ENCODE peak calls at places on chromosomes 16 and 17, in ten cellular contexts. M is esophagus muscularis mucosa; E is Karpas-422; X is PC-3; P is tibial nerve; G is OCI-LY7; C is mesendoderm; O is naive thymus-derived CD4-positive, alpha-beta T cell; Z is CD8-positive, alpha-beta T cell; T is ascending aorta. F is an unnamed sample.

GRCh38 chr16:58462997-58463891 is 36.7 kb upstream of the NDRG4 start:
- DNase-seq in M (no peak), E (peak), X (no peak), P (no peak), G (no peak), C (no peak), O (no peak), Z (no peak), T (no peak), F (peak)

GRCh38 chr16:89686520-89687091 is at the start of gene CDK10:
- DNase-seq in M (peak), E (peak), X (peak), P (peak), G (peak), C (peak), O (peak), Z (peak), T (peak), F (peak)

GRCh38 chr17:77863814-77864161 is 94.7 kb upstream of the TNRC6C start:
- DNase-seq in M (no peak), E (no peak), X (no peak), P (no peak), G (no peak), C (no peak), O (no peak), Z (no peak), T (no peak), F (no peak)

GRCh38 chr16:64892843-64893242 is 229.0 kb downstream of the CDH11 start:
- DNase-seq in M (no peak), E (no peak), X (peak), P (no peak), G (no peak), C (no peak), O (no peak), Z (no peak), T (no peak), F (no peak)

GRCh38 chr17:2971851-2972250 is 91.6 kb downstream of the OR1D5 start:
- DNase-seq in M (no peak), E (no peak), X (no peak), P (no peak), G (no peak), C (no peak), O (no peak), Z (no peak), T (no peak), F (no peak)

GRCh38 chr16:9119795-9120194 is 28.4 kb downstream of the HAPSTR1 start:
- DNase-seq in M (no peak), E (no peak), X (no peak), P (no peak), G (no peak), C (no peak), O (no peak), Z (no peak), T (peak), F (no peak)

GRCh38 chr16:70699696-70700095 is 13.8 kb upstream of the MTSS2 start:
- DNase-seq in M (no peak), E (no peak), X (no peak), P (no peak), G (no peak), C (no peak), O (no peak), Z (no peak), T (no peak), F (no peak)

GRCh38 chr16:70706948-70707465 is 21.2 kb upstream of the MTSS2 start:
- DNase-seq in M (no peak), E (no peak), X (peak), P (no peak), G (no peak), C (no peak), O (no peak), Z (no peak), T (no peak), F (peak)

GRCh38 chr17:67746704-67747571 is 29.2 kb downstream of the NOL11 start:
- DNase-seq in M (no peak), E (no peak), X (no peak), P (no peak), G (no peak), C (no peak), O (no peak), Z (no peak), T (no peak), F (peak)

GRCh38 chr17:28494445-28495188 is 11.5 kb upstream of the FOXN1 start:
- DNase-seq in M (peak), E (peak), X (peak), P (peak), G (peak), C (peak), O (peak), Z (peak), T (peak), F (peak)

GRCh38 chr16:51119576-51120288 is 31.3 kb downstream of the SALL1 start:
- DNase-seq in M (no peak), E (no peak), X (no peak), P (no peak), G (no peak), C (no peak), O (no peak), Z (no peak), T (no peak), F (no peak)

GRCh38 chr17:10198509-10199249 is at the start of gene GAS7:
- DNase-seq in M (peak), E (no peak), X (no peak), P (peak), G (no peak), C (peak), O (no peak), Z (peak), T (no peak), F (peak)

GRCh38 chr16:79969458-79969857 is 368.9 kb upstream of the MAF start:
- DNase-seq in M (no peak), E (no peak), X (no peak), P (no peak), G (no peak), C (no peak), O (no peak), Z (no peak), T (no peak), F (no peak)

GRCh38 chr16:54923055-54923473 is 7.6 kb upstream of the IRX5 start:
- DNase-seq in M (no peak), E (no peak), X (no peak), P (no peak), G (no peak), C (no peak), O (no peak), Z (no peak), T (no peak), F (peak)

GRCh38 chr17:45143767-45144198 is 4.5 kb upstream of the HEXIM1 start:
- DNase-seq in M (peak), E (no peak), X (no peak), P (peak), G (no peak), C (peak), O (peak), Z (peak), T (peak), F (peak)

GRCh38 chr16:86137359-86137758 is 238.4 kb downstream of the IRF8 start:
- DNase-seq in M (no peak), E (no peak), X (no peak), P (no peak), G (no peak), C (no peak), O (no peak), Z (no peak), T (no peak), F (no peak)

GRCh38 chr16:11141409-11142260 is 114.4 kb downstream of the SOCS1 start:
- DNase-seq in M (no peak), E (no peak), X (no peak), P (no peak), G (no peak), C (peak), O (no peak), Z (no peak), T (no peak), F (no peak)

GRCh38 chr16:27822529-27823437 is 240.7 kb downstream of the GSG1L start:
- DNase-seq in M (no peak), E (no peak), X (peak), P (no peak), G (no peak), C (no peak), O (no peak), Z (no peak), T (no peak), F (no peak)

GRCh38 chr17:3482851-3483250 is 7.1 kb downstream of the ASPA start:
- DNase-seq in M (no peak), E (no peak), X (no peak), P (no peak), G (no peak), C (no peak), O (no peak), Z (no peak), T (no peak), F (no peak)

GRCh38 chr17:37527249-37527851 is 37.7 kb downstream of the DUSP14 start:
- DNase-seq in M (no peak), E (peak), X (peak), P (no peak), G (peak), C (peak), O (peak), Z (no peak), T (no peak), F (peak)

GRCh38 chr17:34637548-34638525 is 58.5 kb downstream of the TMEM132E start:
- DNase-seq in M (no peak), E (peak), X (peak), P (peak), G (peak), C (peak), O (peak), Z (peak), T (peak), F (peak)

GRCh38 chr17:16259926-16260325 is 42.9 kb downstream of the PIGL start:
- DNase-seq in M (no peak), E (no peak), X (no peak), P (no peak), G (no peak), C (no peak), O (no peak), Z (no peak), T (peak), F (no peak)

GRCh38 chr17:41549596-41550039 is 21.5 kb upstream of the KRT19 start:
- DNase-seq in M (no peak), E (no peak), X (peak), P (no peak), G (no peak), C (no peak), O (no peak), Z (no peak), T (no peak), F (no peak)
- H3K27ac ChIP-seq in M (no peak), E (no peak), X (peak), P (peak), G (no peak), C (no peak), O (no peak), Z (no peak), T (no peak), F (no peak)

GRCh38 chr17:47253541-47254402 is at the start of gene ITGB3:
- DNase-seq in M (no peak), E (peak), X (peak), P (peak), G (peak), C (peak), O (peak), Z (peak), T (peak), F (peak)
- H3K27ac ChIP-seq in M (peak), E (peak), X (no peak), P (peak), G (no peak), C (peak), O (no peak), Z (no peak), T (peak), F (no peak)

GRCh38 chr17:8147805-8148404 is 4.3 kb downstream of the PER1 start:
- DNase-seq in M (no peak), E (no peak), X (no peak), P (no peak), G (no peak), C (no peak), O (no peak), Z (no peak), T (peak), F (no peak)
- H3K27ac ChIP-seq in M (peak), E (no peak), X (no peak), P (peak), G (no peak), C (no peak), O (no peak), Z (no peak), T (peak), F (no peak)

DNA sequence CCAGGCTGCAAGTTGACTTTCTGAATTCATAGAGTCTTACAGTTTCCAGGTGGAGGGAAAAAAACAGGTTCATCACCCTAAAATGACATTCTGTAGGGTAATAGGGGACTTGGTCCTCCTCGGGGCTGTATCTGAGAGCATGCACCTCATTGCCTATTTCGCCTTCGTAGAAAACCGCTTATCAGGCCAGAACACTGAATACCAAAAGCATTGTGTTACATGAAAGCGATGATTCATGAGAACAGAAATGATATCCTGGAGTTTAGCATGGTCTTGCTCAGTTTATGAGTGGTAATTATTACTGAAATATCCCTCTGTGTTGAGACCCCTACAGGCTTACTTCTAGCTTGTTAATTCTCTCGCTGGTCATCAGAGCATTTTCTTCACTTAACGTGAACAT is 61.4 kb upstream of the ARHGAP44 start:
- DNase-seq in M (peak), E (no peak), X (no peak), P (no peak), G (no peak), C (no peak), O (no peak), Z (no peak), T (no peak), F (no peak)
- H3K27ac ChIP-seq in M (peak), E (no peak), X (no peak), P (no peak), G (no peak), C (no peak), O (no peak), Z (no peak), T (peak), F (no peak)

GRCh38 chr17:50205111-50205821 is 3.8 kb upstream of the COL1A1 start:
- DNase-seq in M (no peak), E (no peak), X (no peak), P (peak), G (no peak), C (no peak), O (no peak), Z (no peak), T (no peak), F (no peak)
- H3K27ac ChIP-seq in M (peak), E (no peak), X (no peak), P (peak), G (no peak), C (no peak), O (no peak), Z (no peak), T (peak), F (no peak)

GRCh38 chr16:2210009-2210332 is 692 bp downstream of the BRICD5 start:
- DNase-seq in M (no peak), E (no peak), X (no peak), P (no peak), G (no peak), C (no peak), O (no peak), Z (no peak), T (no peak), F (no peak)

GRCh38 chr16:2213817-2214720 is 571 bp downstream of the PGP start:
- DNase-seq in M (no peak), E (peak), X (no peak), P (no peak), G (peak), C (peak), O (no peak), Z (no peak), T (no peak), F (peak)

GRCh38 chr16:2210386-2211365 is at the start of gene BRICD5:
- DNase-seq in M (no peak), E (peak), X (no peak), P (no peak), G (no peak), C (peak), O (no peak), Z (no peak), T (no peak), F (no peak)

GRCh38 chr16:2212362-2213324 is 2.0 kb upstream of the BRICD5 start:
- DNase-seq in M (no peak), E (peak), X (peak), P (no peak), G (no peak), C (peak), O (no peak), Z (no peak), T (no peak), F (no peak)

DNA sequence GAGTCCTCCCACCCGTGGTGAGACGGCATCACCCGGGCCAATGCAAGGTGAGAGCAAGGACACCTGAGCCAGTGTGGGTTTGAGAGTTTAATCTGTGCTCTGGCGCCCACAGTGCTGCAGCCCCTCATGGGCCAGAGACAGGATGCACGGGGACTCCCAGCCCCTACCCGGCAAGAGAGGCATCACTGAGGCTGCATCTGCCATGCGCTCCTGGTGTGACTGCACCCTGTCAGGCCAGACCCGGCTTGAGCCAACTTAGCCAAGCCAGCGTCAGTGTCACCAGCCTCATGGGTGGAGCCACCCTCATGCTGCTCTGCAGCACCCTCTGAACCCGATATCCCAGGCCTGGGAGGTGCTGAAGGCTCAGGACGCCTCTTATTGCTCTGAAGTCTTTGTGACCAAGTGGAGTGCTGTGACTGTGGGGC is 1.3 kb upstream of the BRICD5 start:
- DNase-seq in M (no peak), E (peak), X (no peak), P (no peak), G (no peak), C (no peak), O (no peak), Z (no peak), T (no peak), F (no peak)
- H3K27ac ChIP-seq in M (no peak), E (peak), X (no peak), P (no peak), G (no peak), C (no peak), O (no peak), Z (no peak), T (no peak), F (no peak)

DNA sequence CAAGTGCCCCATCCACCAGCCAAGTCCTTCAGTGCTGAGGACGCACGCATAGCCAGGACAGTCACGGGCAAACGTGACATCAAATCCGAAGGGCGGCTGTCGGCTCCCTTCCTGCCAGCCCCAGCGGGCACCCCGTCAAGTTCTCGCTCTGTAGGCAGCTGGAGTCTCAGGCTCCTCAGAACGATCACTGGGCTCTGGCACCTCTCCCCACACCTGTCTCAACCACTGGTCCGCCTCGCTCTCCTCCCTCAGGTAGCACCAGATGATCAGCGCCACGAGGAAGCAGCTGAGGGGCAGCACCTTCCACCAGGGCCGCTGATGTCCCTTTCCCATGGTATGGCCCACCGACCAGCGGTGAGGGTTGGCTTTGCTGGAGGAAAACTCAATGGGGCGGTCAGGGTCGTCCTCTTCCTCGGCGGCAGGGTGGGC is 422 bp downstream of the UQCC4 start:
- DNase-seq in M (no peak), E (no peak), X (no peak), P (no peak), G (no peak), C (no peak), O (peak), Z (peak), T (no peak), F (no peak)
- H3K27ac ChIP-seq in M (peak), E (no peak), X (peak), P (peak), G (peak), C (no peak), O (peak), Z (peak), T (peak), F (peak)

DNA sequence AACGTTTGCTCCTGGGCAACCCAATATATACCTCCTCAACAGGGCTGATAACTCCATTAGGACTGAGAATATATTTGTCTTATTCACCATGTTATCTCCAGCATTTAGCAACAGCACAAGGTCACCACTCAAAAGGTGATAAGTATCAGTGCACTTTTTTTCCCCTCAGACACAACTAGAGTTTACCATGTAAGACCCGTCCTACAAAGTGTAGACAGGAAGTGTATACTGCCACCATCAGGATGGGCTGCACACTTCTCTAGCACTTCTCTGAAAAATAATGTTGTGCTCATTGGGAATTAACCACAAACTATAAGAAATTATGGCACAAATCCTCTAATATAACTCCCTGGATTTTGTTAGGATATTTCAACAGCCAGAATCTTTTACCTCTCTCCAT is 5.7 kb upstream of the VAT1L start:
- DNase-seq in M (no peak), E (peak), X (no peak), P (no peak), G (peak), C (peak), O (no peak), Z (no peak), T (no peak), F (no peak)
- H3K27ac ChIP-seq in M (no peak), E (no peak), X (no peak), P (no peak), G (no peak), C (no peak), O (no peak), Z (no peak), T (no peak), F (no peak)

F was measured in A673.